ENCODE peak calls at places on chromosomes 13 and 19, in six cellular contexts. One of them, this sample, is unnamed.

GRCh38 chr19:15733895-15734294 is 3.9 kb upstream of the OR10H3 start:
- DNase-seq in Panc1: no peak
- DNase-seq in mucosa of descending colon: no peak
- DNase-seq in osteoblast: no peak
- DNase-seq in foreskin fibroblast: no peak
- DNase-seq in BJ: no peak
- DNase-seq in this sample: no peak

GRCh38 chr13:28553971-28554370 is 59.0 kb upstream of the FLT1 start:
- DNase-seq in osteoblast: no peak
- DNase-seq in BJ: no peak
- DNase-seq in Panc1: no peak
- DNase-seq in foreskin fibroblast: no peak
- DNase-seq in mucosa of descending colon: no peak
- DNase-seq in this sample: no peak

GRCh38 chr19:18364826-18365528 is 21.0 kb upstream of the GDF15 start:
- DNase-seq in mucosa of descending colon: peak
- DNase-seq in Panc1: peak
- DNase-seq in foreskin fibroblast: peak
- DNase-seq in osteoblast: peak
- DNase-seq in BJ: peak
- DNase-seq in this sample: peak

GRCh38 chr13:81929988-81930387 is 1589.1 kb upstream of the SPRY2 start:
- DNase-seq in mucosa of descending colon: no peak
- DNase-seq in osteoblast: no peak
- DNase-seq in foreskin fibroblast: no peak
- DNase-seq in BJ: no peak
- DNase-seq in Panc1: no peak
- DNase-seq in this sample: no peak

GRCh38 chr13:92590503-92590908 is 636.1 kb upstream of the GPC6 start:
- DNase-seq in osteoblast: no peak
- DNase-seq in mucosa of descending colon: no peak
- DNase-seq in foreskin fibroblast: no peak
- DNase-seq in BJ: no peak
- DNase-seq in Panc1: no peak
- DNase-seq in this sample: no peak

GRCh38 chr19:19624032-19624570 is 3.9 kb downstream of the LPAR2 start:
- DNase-seq in foreskin fibroblast: no peak
- DNase-seq in mucosa of descending colon: no peak
- DNase-seq in Panc1: no peak
- DNase-seq in BJ: no peak
- DNase-seq in osteoblast: peak
- DNase-seq in this sample: no peak

GRCh38 chr19:5586300-5587070 is 18.7 kb upstream of the TINCR start:
- DNase-seq in Panc1: no peak
- DNase-seq in osteoblast: peak
- DNase-seq in mucosa of descending colon: no peak
- DNase-seq in foreskin fibroblast: no peak
- DNase-seq in BJ: no peak
- DNase-seq in this sample: no peak

GRCh38 chr13:20301391-20302071 is 69.4 kb upstream of the GJB6 start:
- DNase-seq in mucosa of descending colon: no peak
- DNase-seq in Panc1: no peak
- DNase-seq in BJ: no peak
- DNase-seq in foreskin fibroblast: no peak
- DNase-seq in osteoblast: no peak
- DNase-seq in this sample: no peak

GRCh38 chr13:23608704-23609413 is 38.6 kb downstream of the TNFRSF19 start:
- DNase-seq in osteoblast: no peak
- DNase-seq in foreskin fibroblast: peak
- DNase-seq in mucosa of descending colon: peak
- DNase-seq in Panc1: no peak
- DNase-seq in BJ: no peak
- DNase-seq in this sample: no peak

GRCh38 chr19:18617562-18617961 is 4.9 kb downstream of the TMEM59L start:
- DNase-seq in osteoblast: peak
- DNase-seq in mucosa of descending colon: no peak
- DNase-seq in BJ: no peak
- DNase-seq in foreskin fibroblast: no peak
- DNase-seq in Panc1: no peak
- DNase-seq in this sample: no peak

GRCh38 chr19:38375098-38375493 is 725 bp downstream of the PSMD8 start:
- DNase-seq in foreskin fibroblast: no peak
- DNase-seq in Panc1: no peak
- DNase-seq in BJ: no peak
- DNase-seq in mucosa of descending colon: no peak
- DNase-seq in osteoblast: peak
- DNase-seq in this sample: no peak

GRCh38 chr19:43430142-43430710 is 15.5 kb downstream of the TEX101 start:
- DNase-seq in foreskin fibroblast: no peak
- DNase-seq in mucosa of descending colon: no peak
- DNase-seq in Panc1: no peak
- DNase-seq in BJ: no peak
- DNase-seq in osteoblast: no peak
- DNase-seq in this sample: no peak
- TF ChIP-seq CTCF in foreskin fibroblast: peak
- TF ChIP-seq CTCF in mucosa of descending colon: no peak
- TF ChIP-seq CTCF in Panc1: peak
- TF ChIP-seq CTCF in BJ: peak
- TF ChIP-seq CTCF in osteoblast: no peak
- TF ChIP-seq CTCF in this sample: peak

GRCh38 chr13:75876371-75877050 is 240.4 kb downstream of the LMO7 start:
- DNase-seq in foreskin fibroblast: peak
- DNase-seq in BJ: no peak
- DNase-seq in Panc1: peak
- DNase-seq in osteoblast: no peak
- DNase-seq in mucosa of descending colon: peak
- DNase-seq in this sample: no peak
- H3K4me3 ChIP-seq in foreskin fibroblast: no peak
- H3K4me3 ChIP-seq in BJ: no peak
- H3K4me3 ChIP-seq in Panc1: no peak
- H3K4me3 ChIP-seq in osteoblast: no peak
- H3K4me3 ChIP-seq in mucosa of descending colon: no peak
- H3K4me3 ChIP-seq in this sample: no peak

DNA sequence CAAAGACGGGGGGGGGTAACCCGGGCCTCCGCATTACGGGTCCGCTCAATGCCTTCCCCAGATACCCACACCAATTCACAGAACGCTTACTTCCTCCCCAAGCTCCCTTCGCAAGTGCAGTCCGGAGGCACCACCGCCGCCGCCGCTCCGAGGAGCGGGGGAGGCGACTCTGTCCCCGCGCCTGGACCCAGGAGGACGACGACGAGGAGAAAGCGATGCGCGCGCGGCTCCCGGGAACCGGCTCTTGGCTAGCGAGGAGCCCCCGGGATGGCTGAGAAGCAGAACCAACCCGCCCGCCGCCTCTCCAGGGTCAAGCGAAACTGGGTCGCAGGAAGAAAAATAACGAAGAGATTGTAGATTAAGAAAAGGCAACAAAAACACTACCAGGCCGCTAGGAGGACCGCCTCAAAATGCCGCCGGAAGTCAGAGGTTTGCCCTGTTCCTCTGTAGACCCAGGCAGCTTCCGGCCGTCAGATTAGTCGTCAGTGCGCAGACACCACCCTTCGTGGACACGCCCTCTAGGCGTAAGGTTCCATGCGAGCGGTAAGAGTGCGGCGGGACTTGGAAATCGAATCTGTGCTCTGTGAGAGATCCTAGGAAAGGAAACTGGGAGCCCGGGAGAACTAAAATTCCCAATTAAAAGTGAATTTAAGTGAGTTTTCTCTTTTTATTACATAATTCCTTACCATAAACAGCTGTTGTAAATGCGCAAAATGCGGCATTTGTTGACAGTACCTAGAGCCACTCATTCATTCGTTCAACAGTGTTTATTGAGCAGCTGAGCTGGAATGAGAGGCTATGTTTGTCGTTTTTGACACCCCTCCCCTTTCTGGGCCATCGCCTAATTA is at the start of gene ZC3H13:
- DNase-seq in osteoblast: peak
- DNase-seq in mucosa of descending colon: peak
- DNase-seq in foreskin fibroblast: peak
- DNase-seq in Panc1: peak
- DNase-seq in BJ: peak
- DNase-seq in this sample: peak
- TF ChIP-seq CTCF in osteoblast: peak
- TF ChIP-seq CTCF in mucosa of descending colon: no peak
- TF ChIP-seq CTCF in foreskin fibroblast: peak
- TF ChIP-seq CTCF in Panc1: peak
- TF ChIP-seq CTCF in BJ: peak
- TF ChIP-seq CTCF in this sample: peak

GRCh38 chr13:99605417-99606321 is 104.4 kb downstream of the TM9SF2 start:
- DNase-seq in osteoblast: peak
- DNase-seq in BJ: no peak
- DNase-seq in Panc1: no peak
- DNase-seq in mucosa of descending colon: peak
- DNase-seq in foreskin fibroblast: peak
- DNase-seq in this sample: no peak
- H3K4me3 ChIP-seq in osteoblast: peak
- H3K4me3 ChIP-seq in BJ: peak
- H3K4me3 ChIP-seq in Panc1: peak
- H3K4me3 ChIP-seq in mucosa of descending colon: no peak
- H3K4me3 ChIP-seq in foreskin fibroblast: peak
- H3K4me3 ChIP-seq in this sample: peak

GRCh38 chr19:45403781-45404556 is 900 bp downstream of the PPP1R13L start:
- DNase-seq in foreskin fibroblast: peak
- DNase-seq in mucosa of descending colon: peak
- DNase-seq in Panc1: no peak
- DNase-seq in osteoblast: peak
- DNase-seq in BJ: no peak
- DNase-seq in this sample: no peak

GRCh38 chr19:45400192-45400591 is 4.7 kb downstream of the PPP1R13L start:
- DNase-seq in osteoblast: peak
- DNase-seq in mucosa of descending colon: no peak
- DNase-seq in Panc1: no peak
- DNase-seq in foreskin fibroblast: no peak
- DNase-seq in BJ: no peak
- DNase-seq in this sample: no peak

GRCh38 chr19:45403272-45403671 is 1.6 kb downstream of the PPP1R13L start:
- DNase-seq in foreskin fibroblast: no peak
- DNase-seq in Panc1: no peak
- DNase-seq in BJ: no peak
- DNase-seq in osteoblast: no peak
- DNase-seq in mucosa of descending colon: no peak
- DNase-seq in this sample: no peak

GRCh38 chr19:45402469-45403070 is 2.3 kb downstream of the PPP1R13L start:
- DNase-seq in BJ: no peak
- DNase-seq in osteoblast: peak
- DNase-seq in mucosa of descending colon: peak
- DNase-seq in foreskin fibroblast: peak
- DNase-seq in Panc1: no peak
- DNase-seq in this sample: no peak

DNA sequence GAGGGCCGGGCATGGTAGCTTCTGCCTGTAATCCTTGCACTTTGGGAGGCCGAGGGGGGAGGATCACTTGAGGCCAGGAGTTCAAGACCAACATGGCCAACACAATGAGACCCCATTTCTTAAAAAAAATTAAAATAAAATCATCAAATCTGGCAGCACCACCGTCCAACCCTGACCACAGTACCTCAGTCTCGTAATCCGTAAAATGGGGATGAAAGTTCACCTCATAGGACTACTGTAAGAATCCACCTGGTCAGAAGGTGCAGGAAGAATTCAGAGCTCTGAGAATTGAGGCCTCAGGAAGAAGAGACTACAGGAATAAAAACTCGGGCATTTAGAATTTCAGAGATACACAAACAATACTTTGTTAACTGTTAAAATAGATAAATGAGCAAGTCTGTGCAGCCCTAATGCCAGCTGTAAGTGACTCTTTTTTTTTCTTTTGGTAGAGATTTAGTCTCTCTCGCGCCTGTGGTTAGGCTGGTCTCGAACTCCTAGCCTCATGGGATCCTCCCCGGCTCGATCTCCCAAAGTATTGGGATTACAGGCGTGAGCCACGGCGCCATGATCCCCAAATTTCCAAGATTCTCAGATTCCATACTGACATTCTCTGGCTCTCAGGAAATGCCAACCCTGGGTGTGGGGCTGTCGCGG is 2.9 kb downstream of the PPP1R13L start:
- DNase-seq in mucosa of descending colon: no peak
- DNase-seq in osteoblast: no peak
- DNase-seq in BJ: no peak
- DNase-seq in Panc1: no peak
- DNase-seq in foreskin fibroblast: no peak
- DNase-seq in this sample: no peak
- TF ChIP-seq CTCF in mucosa of descending colon: no peak
- TF ChIP-seq CTCF in osteoblast: no peak
- TF ChIP-seq CTCF in BJ: no peak
- TF ChIP-seq CTCF in Panc1: no peak
- TF ChIP-seq CTCF in foreskin fibroblast: peak
- TF ChIP-seq CTCF in this sample: no peak